ENCODE peak calls at places on chromosomes 2 and 18, in six cellular contexts. H, B, C, K, A and J are unnamed samples.

GRCh38 chr2:15112216-15112615 is 448.9 kb downstream of the NBAS start:
- DNase-seq in A (no peak), C (no peak), H (no peak), B (peak), K (peak), J (no peak)

GRCh38 chr2:202941771-202942170 is 29.7 kb downstream of the CARF start:
- DNase-seq in B (no peak), K (peak), A (no peak), H (no peak), C (no peak), J (no peak)

GRCh38 chr2:8515864-8516533 is 165.9 kb upstream of the ID2 start:
- DNase-seq in H (no peak), K (no peak), B (no peak), A (no peak), C (no peak), J (no peak)

GRCh38 chr2:235852528-235852920 is 315.7 kb downstream of the GBX2 start:
- DNase-seq in C (no peak), H (no peak), K (no peak), A (no peak), B (no peak), J (no peak)

GRCh38 chr2:12555012-12555645 is 161.6 kb upstream of the TRIB2 start:
- DNase-seq in B (peak), A (peak), C (no peak), H (no peak), K (peak), J (no peak)

GRCh38 chr2:201396595-201396994 is 39.5 kb upstream of the FLACC1 start:
- DNase-seq in H (no peak), B (no peak), A (no peak), C (no peak), K (no peak), J (no peak)

GRCh38 chr2:162890690-162891311 is 52.2 kb upstream of the KCNH7 start:
- DNase-seq in C (no peak), B (peak), A (no peak), K (peak), H (no peak), J (peak)

GRCh38 chr18:10421859-10422258 is 32.6 kb upstream of the APCDD1 start:
- DNase-seq in B (no peak), H (no peak), A (no peak), C (no peak), K (peak), J (no peak)

GRCh38 chr2:85578243-85579180 is 1.1 kb downstream of the VAMP8 start:
- DNase-seq in H (no peak), B (no peak), K (no peak), A (no peak), C (no peak), J (peak)

GRCh38 chr2:72136349-72136748 is 11.3 kb downstream of the CYP26B1 start:
- DNase-seq in H (no peak), C (no peak), B (no peak), A (no peak), K (no peak), J (no peak)